ENCODE peak calls at places on chromosome 2, in six cellular contexts. One of them, this sample, is unnamed.

GRCh38 chr2:27636766-27637165 is 7.9 kb downstream of the GPN1 start:
- DNase-seq in body of pancreas: no peak
- DNase-seq in upper lobe of right lung: no peak
- DNase-seq in GM23338: no peak
- DNase-seq in right cardiac atrium: no peak
- DNase-seq in neuronal stem cell: no peak
- DNase-seq in this sample: no peak

GRCh38 chr2:61988462-61989366 is 83.2 kb downstream of the COMMD1 start:
- DNase-seq in body of pancreas: no peak
- DNase-seq in GM23338: no peak
- DNase-seq in right cardiac atrium: no peak
- DNase-seq in upper lobe of right lung: no peak
- DNase-seq in neuronal stem cell: no peak
- DNase-seq in this sample: no peak

GRCh38 chr2:21118302-21118920 is 5.4 kb upstream of the TDRD15 start:
- DNase-seq in body of pancreas: no peak
- DNase-seq in neuronal stem cell: peak; percentile 14
- DNase-seq in upper lobe of right lung: no peak
- DNase-seq in right cardiac atrium: peak; percentile 14
- DNase-seq in GM23338: peak; percentile 56
- DNase-seq in this sample: peak; percentile 45

GRCh38 chr2:88880441-88880953 is 189.0 kb downstream of the RPIA start:
- DNase-seq in body of pancreas: peak; percentile 33
- DNase-seq in GM23338: peak; percentile 80
- DNase-seq in neuronal stem cell: peak; percentile 57
- DNase-seq in right cardiac atrium: no peak
- DNase-seq in upper lobe of right lung: no peak
- DNase-seq in this sample: peak; percentile 60

GRCh38 chr2:217366246-217366645 is 506.4 kb upstream of the TNP1 start:
- DNase-seq in upper lobe of right lung: no peak
- DNase-seq in neuronal stem cell: no peak
- DNase-seq in GM23338: no peak
- DNase-seq in right cardiac atrium: no peak
- DNase-seq in body of pancreas: no peak
- DNase-seq in this sample: no peak

GRCh38 chr2:84833481-84834150 is 47.3 kb downstream of the TRABD2A start:
- DNase-seq in upper lobe of right lung: no peak
- DNase-seq in body of pancreas: no peak
- DNase-seq in right cardiac atrium: no peak
- DNase-seq in GM23338: no peak
- DNase-seq in neuronal stem cell: no peak
- DNase-seq in this sample: no peak

GRCh38 chr2:98623657-98624056 is 15.3 kb downstream of the UNC50 start:
- DNase-seq in neuronal stem cell: no peak
- DNase-seq in GM23338: no peak
- DNase-seq in right cardiac atrium: peak; percentile 63
- DNase-seq in body of pancreas: no peak
- DNase-seq in upper lobe of right lung: peak; percentile 70
- DNase-seq in this sample: no peak

GRCh38 chr2:164913640-164914346 is 41.5 kb downstream of the SLC38A11 start:
- DNase-seq in GM23338: no peak
- DNase-seq in upper lobe of right lung: no peak
- DNase-seq in right cardiac atrium: no peak
- DNase-seq in body of pancreas: no peak
- DNase-seq in neuronal stem cell: no peak
- DNase-seq in this sample: peak; percentile 57

GRCh38 chr2:65700004-65700651 is 267.7 kb upstream of the SPRED2 start:
- DNase-seq in GM23338: no peak
- DNase-seq in neuronal stem cell: no peak
- DNase-seq in body of pancreas: no peak
- DNase-seq in right cardiac atrium: no peak
- DNase-seq in upper lobe of right lung: no peak
- DNase-seq in this sample: no peak

GRCh38 chr2:240520974-240521350 is 36.8 kb downstream of the ANKMY1 start:
- DNase-seq in body of pancreas: no peak
- DNase-seq in neuronal stem cell: no peak
- DNase-seq in GM23338: peak; percentile 12
- DNase-seq in right cardiac atrium: no peak
- DNase-seq in upper lobe of right lung: no peak
- DNase-seq in this sample: no peak

GRCh38 chr2:64876137-64876647 is 113.0 kb upstream of the SLC1A4 start:
- DNase-seq in GM23338: peak; percentile 71
- DNase-seq in neuronal stem cell: peak; percentile 76
- DNase-seq in upper lobe of right lung: no peak
- DNase-seq in right cardiac atrium: peak; percentile 66
- DNase-seq in body of pancreas: no peak
- DNase-seq in this sample: peak; percentile 81

GRCh38 chr2:52542297-52542696 is 1225.3 kb upstream of the CHAC2 start:
- DNase-seq in upper lobe of right lung: no peak
- DNase-seq in neuronal stem cell: no peak
- DNase-seq in body of pancreas: no peak
- DNase-seq in GM23338: no peak
- DNase-seq in right cardiac atrium: no peak
- DNase-seq in this sample: no peak

GRCh38 chr2:27143285-27143684 is 4.1 kb upstream of the PRR30 start:
- DNase-seq in right cardiac atrium: no peak
- DNase-seq in neuronal stem cell: no peak
- DNase-seq in body of pancreas: no peak
- DNase-seq in GM23338: no peak
- DNase-seq in upper lobe of right lung: no peak
- DNase-seq in this sample: no peak

GRCh38 chr2:23561088-23561487 is 176.1 kb downstream of the KLHL29 start:
- DNase-seq in neuronal stem cell: no peak
- DNase-seq in GM23338: no peak
- DNase-seq in body of pancreas: no peak
- DNase-seq in right cardiac atrium: peak; percentile 62
- DNase-seq in upper lobe of right lung: no peak
- DNase-seq in this sample: no peak

GRCh38 chr2:17706845-17707244 is 46.8 kb downstream of the SMC6 start:
- DNase-seq in neuronal stem cell: no peak
- DNase-seq in GM23338: no peak
- DNase-seq in right cardiac atrium: no peak
- DNase-seq in body of pancreas: no peak
- DNase-seq in upper lobe of right lung: no peak
- DNase-seq in this sample: no peak

GRCh38 chr2:171794918-171795317 is 99.1 kb downstream of the SLC25A12 start:
- DNase-seq in GM23338: peak; percentile 32
- DNase-seq in neuronal stem cell: peak; percentile 68
- DNase-seq in upper lobe of right lung: no peak
- DNase-seq in body of pancreas: no peak
- DNase-seq in right cardiac atrium: no peak
- DNase-seq in this sample: peak; percentile 92

GRCh38 chr2:173571021-173571821 is 216.5 kb downstream of the CDCA7 start:
- DNase-seq in right cardiac atrium: no peak
- DNase-seq in body of pancreas: peak; percentile 13
- DNase-seq in GM23338: peak; percentile 62
- DNase-seq in neuronal stem cell: peak; percentile 8
- DNase-seq in upper lobe of right lung: no peak
- DNase-seq in this sample: peak; percentile 71

GRCh38 chr2:49831698-49832367 is 677.5 kb upstream of the FSHR start:
- DNase-seq in body of pancreas: no peak
- DNase-seq in neuronal stem cell: no peak
- DNase-seq in upper lobe of right lung: no peak
- DNase-seq in GM23338: no peak
- DNase-seq in right cardiac atrium: no peak
- DNase-seq in this sample: no peak

GRCh38 chr2:10765461-10765860 is 44.0 kb downstream of the ATP6V1C2 start:
- DNase-seq in GM23338: no peak
- DNase-seq in right cardiac atrium: no peak
- DNase-seq in neuronal stem cell: no peak
- DNase-seq in body of pancreas: no peak
- DNase-seq in upper lobe of right lung: no peak
- DNase-seq in this sample: no peak

GRCh38 chr2:67260348-67261277 is 136.5 kb upstream of the ETAA1 start:
- DNase-seq in upper lobe of right lung: no peak
- DNase-seq in neuronal stem cell: no peak
- DNase-seq in body of pancreas: peak; percentile 22
- DNase-seq in right cardiac atrium: peak; percentile 73
- DNase-seq in GM23338: no peak
- DNase-seq in this sample: no peak

GRCh38 chr2:179440642-179441251 is 176.1 kb upstream of the SESTD1 start:
- DNase-seq in neuronal stem cell: no peak
- DNase-seq in GM23338: peak; percentile 78
- DNase-seq in right cardiac atrium: no peak
- DNase-seq in upper lobe of right lung: no peak
- DNase-seq in body of pancreas: no peak
- DNase-seq in this sample: peak; percentile 39

GRCh38 chr2:43402002-43402401 is 175.6 kb upstream of the ZFP36L2 start:
- DNase-seq in upper lobe of right lung: no peak
- DNase-seq in right cardiac atrium: no peak
- DNase-seq in body of pancreas: no peak
- DNase-seq in neuronal stem cell: no peak
- DNase-seq in GM23338: no peak
- DNase-seq in this sample: no peak

GRCh38 chr2:26911911-26912861 is 58.3 kb upstream of the MAPRE3 start:
- DNase-seq in right cardiac atrium: no peak
- DNase-seq in body of pancreas: no peak
- DNase-seq in upper lobe of right lung: no peak
- DNase-seq in neuronal stem cell: peak; percentile 80
- DNase-seq in GM23338: peak; percentile 85
- DNase-seq in this sample: peak; percentile 75

GRCh38 chr2:181305151-181306123 is 151.7 kb upstream of the ITGA4 start:
- DNase-seq in upper lobe of right lung: no peak
- DNase-seq in GM23338: peak; percentile 25
- DNase-seq in neuronal stem cell: no peak
- DNase-seq in right cardiac atrium: no peak
- DNase-seq in body of pancreas: no peak
- DNase-seq in this sample: peak; percentile 49

GRCh38 chr2:181459646-181460045 is 2.5 kb downstream of the ITGA4 start:
- DNase-seq in GM23338: no peak
- DNase-seq in right cardiac atrium: no peak
- DNase-seq in neuronal stem cell: no peak
- DNase-seq in upper lobe of right lung: no peak
- DNase-seq in body of pancreas: no peak
- DNase-seq in this sample: no peak

GRCh38 chr2:98828369-98828744 is 97.4 kb upstream of the MGAT4A start:
- DNase-seq in body of pancreas: no peak
- DNase-seq in right cardiac atrium: no peak
- DNase-seq in upper lobe of right lung: no peak
- DNase-seq in GM23338: no peak
- DNase-seq in neuronal stem cell: no peak
- DNase-seq in this sample: no peak

GRCh38 chr2:46803911-46804670 is 111.5 kb downstream of the MCFD2 start:
- DNase-seq in right cardiac atrium: no peak
- DNase-seq in upper lobe of right lung: no peak
- DNase-seq in GM23338: no peak
- DNase-seq in neuronal stem cell: no peak
- DNase-seq in body of pancreas: no peak
- DNase-seq in this sample: no peak

GRCh38 chr2:31535753-31536152 is 45.0 kb downstream of the SRD5A2 start:
- DNase-seq in GM23338: no peak
- DNase-seq in neuronal stem cell: no peak
- DNase-seq in body of pancreas: no peak
- DNase-seq in right cardiac atrium: no peak
- DNase-seq in upper lobe of right lung: no peak
- DNase-seq in this sample: no peak

GRCh38 chr2:120680136-120680761 is 55.4 kb upstream of the GLI2 start:
- DNase-seq in body of pancreas: peak; percentile 88
- DNase-seq in right cardiac atrium: peak; percentile 83
- DNase-seq in GM23338: peak; percentile 96
- DNase-seq in upper lobe of right lung: peak; percentile 82
- DNase-seq in neuronal stem cell: peak; percentile 89
- DNase-seq in this sample: peak; percentile 70
- H3K27me3 ChIP-seq in body of pancreas: no peaks in the 10 kb centered on the region
- H3K27me3 ChIP-seq in right cardiac atrium: no peaks in the 10 kb centered on the region
- H3K27me3 ChIP-seq in GM23338: no peaks in the 10 kb centered on the region
- H3K27me3 ChIP-seq in upper lobe of right lung: peaks cover 14% of the 10 kb centered on the region
- H3K27me3 ChIP-seq in neuronal stem cell: peaks cover 49% of the 10 kb centered on the region
- H3K27me3 ChIP-seq in this sample: peaks cover 7% of the 10 kb centered on the region

DNA sequence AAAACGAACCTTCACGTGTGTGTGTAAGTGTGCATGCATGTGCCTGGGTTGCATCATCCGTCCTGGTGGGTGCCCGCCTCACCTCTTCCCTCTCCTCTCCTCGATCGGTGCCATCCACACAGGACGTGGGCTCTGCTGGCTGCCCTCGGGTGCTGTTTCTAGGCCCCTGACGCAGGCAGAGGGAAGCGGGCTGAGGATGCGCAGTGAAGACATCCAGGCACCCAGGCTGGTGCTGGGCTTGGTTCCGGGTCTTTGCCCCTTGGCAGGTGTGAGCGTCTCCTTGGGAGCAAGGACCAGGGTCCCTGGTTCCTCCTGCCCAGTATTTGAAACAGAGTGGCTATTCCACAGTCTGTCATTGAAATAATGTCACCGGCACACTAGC is 6.2 kb upstream of the ADCY3 start:
- DNase-seq in neuronal stem cell: no peak
- DNase-seq in body of pancreas: no peak
- DNase-seq in right cardiac atrium: no peak
- DNase-seq in GM23338: no peak
- DNase-seq in upper lobe of right lung: no peak
- DNase-seq in this sample: no peak
- H3K4me3 ChIP-seq in neuronal stem cell: peak overlapping the region; percentile 59
- H3K4me3 ChIP-seq in body of pancreas: no peak overlapping the region
- H3K4me3 ChIP-seq in right cardiac atrium: no peak overlapping the region
- H3K4me3 ChIP-seq in GM23338: peak overlapping the region; percentile 39
- H3K4me3 ChIP-seq in upper lobe of right lung: peak overlapping the region; percentile 25
- H3K4me3 ChIP-seq in this sample: no peak overlapping the region

GRCh38 chr2:9252002-9252357 is 45.4 kb downstream of the ASAP2 start:
- DNase-seq in upper lobe of right lung: no peak
- DNase-seq in neuronal stem cell: no peak
- DNase-seq in GM23338: no peak
- DNase-seq in body of pancreas: no peak
- DNase-seq in right cardiac atrium: no peak
- DNase-seq in this sample: no peak
- H3K4me1 ChIP-seq in upper lobe of right lung: peaks cover 49% of the 10 kb centered on the region
- H3K4me1 ChIP-seq in neuronal stem cell: peaks cover 11% of the 10 kb centered on the region
- H3K4me1 ChIP-seq in GM23338: peaks cover 17% of the 10 kb centered on the region
- H3K4me1 ChIP-seq in body of pancreas: peaks cover 12% of the 10 kb centered on the region
- H3K4me1 ChIP-seq in right cardiac atrium: peaks cover 25% of the 10 kb centered on the region
- H3K4me1 ChIP-seq in this sample: no peaks in the 10 kb centered on the region

DNA sequence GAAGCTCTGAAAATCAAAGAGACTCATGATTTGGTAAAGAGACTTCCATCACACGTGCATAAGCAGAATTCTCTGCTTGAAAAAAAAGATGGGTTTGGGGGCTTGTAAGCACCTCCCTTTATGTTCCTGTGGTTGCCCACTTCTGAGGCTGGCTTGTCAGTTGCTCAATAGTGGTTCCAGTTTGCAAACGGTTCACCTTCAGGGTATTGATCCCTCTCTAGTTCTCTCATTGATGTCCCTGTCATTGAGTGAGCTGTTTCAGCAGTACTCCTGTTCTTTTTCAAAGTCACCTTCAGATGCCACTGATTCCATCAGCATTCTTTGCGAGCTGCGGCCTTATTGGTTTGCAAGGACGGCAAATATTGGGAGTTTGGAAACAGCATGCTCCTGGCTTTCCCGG is 17.1 kb upstream of the YWHAQ start:
- DNase-seq in body of pancreas: no peak
- DNase-seq in neuronal stem cell: no peak
- DNase-seq in right cardiac atrium: no peak
- DNase-seq in upper lobe of right lung: no peak
- DNase-seq in GM23338: no peak
- DNase-seq in this sample: no peak
- H3K27me3 ChIP-seq in body of pancreas: no peaks in the 10 kb centered on the region
- H3K27me3 ChIP-seq in neuronal stem cell: peaks cover 41% of the 10 kb centered on the region
- H3K27me3 ChIP-seq in right cardiac atrium: no peaks in the 10 kb centered on the region
- H3K27me3 ChIP-seq in upper lobe of right lung: no peaks in the 10 kb centered on the region
- H3K27me3 ChIP-seq in GM23338: no peaks in the 10 kb centered on the region
- H3K27me3 ChIP-seq in this sample: no peaks in the 10 kb centered on the region

This sample was measured in HAP-1.